ENCODE peak calls at places on chromosomes 13 and 19, in nine cellular contexts. T is stimulated activated CD8-positive, alpha-beta memory T cell treated with anti-CD3 and anti-CD28 coated beads, Interleukin-7, amount 100 ng/mL, for 24 hours; K is ovary; S is T-cell; H is dermis blood vessel endothelial cell; F is NCI-H1436; J is glutamatergic neuron; B is NCI-H2171; A is retinal pigment epithelial cell. G is an unnamed sample.

GRCh38 chr19:46376241-46377153 is 29.6 kb downstream of the PPP5C start:
- DNase-seq in T (no peak), K (no peak), S (no peak), H (no peak), F (no peak), J (no peak), B (no peak), A (no peak), G (no peak)

GRCh38 chr19:15618321-15618720 is 3.3 kb downstream of the CYP4F8 start:
- DNase-seq in T (no peak), K (no peak), S (no peak), H (no peak), F (no peak), J (no peak), B (no peak), A (no peak), G (no peak)

GRCh38 chr19:4583961-4584669 is 24.6 kb upstream of the SEMA6B start:
- DNase-seq in T (no peak), K (no peak), S (no peak), H (peak; percentile 69), F (no peak), J (peak; percentile 84), B (no peak), A (no peak), G (no peak)

GRCh38 chr19:10390652-10391286 is 10.4 kb upstream of the TYK2 start:
- DNase-seq in T (no peak), K (peak; percentile 55), S (no peak), H (peak; percentile 90), F (peak; percentile 84), J (peak; percentile 67), B (peak; percentile 70), A (no peak), G (no peak)

GRCh38 chr13:89458456-89458855 is 1787.3 kb downstream of the SLITRK5 start:
- DNase-seq in T (no peak), K (no peak), S (no peak), H (no peak), F (no peak), J (no peak), B (no peak), A (no peak), G (no peak)

GRCh38 chr13:60370343-60370742 is 26.7 kb upstream of the TDRD3 start:
- DNase-seq in T (no peak), K (no peak), S (no peak), H (no peak), F (no peak), J (no peak), B (no peak), A (no peak), G (no peak)

GRCh38 chr13:97257800-97258799 is 36.0 kb downstream of the MBNL2 start:
- DNase-seq in T (no peak), K (peak; percentile 48), S (no peak), H (peak; percentile 99), F (no peak), J (peak; percentile 30), B (no peak), A (peak; percentile 86), G (no peak)

GRCh38 chr19:53076984-53077383 is 26.2 kb downstream of the ZNF160 start:
- DNase-seq in T (no peak), K (peak; percentile 25), S (no peak), H (peak; percentile 87), F (no peak), J (peak; percentile 83), B (no peak), A (peak; percentile 7), G (no peak)

GRCh38 chr19:7442423-7442822 is 46.4 kb downstream of the PEX11G start:
- DNase-seq in T (no peak), K (no peak), S (no peak), H (peak; percentile 40), F (peak; percentile 42), J (no peak), B (no peak), A (no peak), G (no peak)

GRCh38 chr13:66665991-66666390 is 564.1 kb downstream of the PCDH9 start:
- DNase-seq in T (no peak), K (no peak), S (no peak), H (peak; percentile 71), F (no peak), J (peak; percentile 26), B (peak; percentile 16), A (peak; percentile 85), G (peak; percentile 42)

GRCh38 chr13:25281193-25281936 is 5.9 kb downstream of the MTMR6 start:
- DNase-seq in T (no peak), K (no peak), S (no peak), H (no peak), F (no peak), J (no peak), B (no peak), A (no peak), G (no peak)

GRCh38 chr19:5122121-5122400 is 153.1 kb downstream of the KDM4B start:
- DNase-seq in T (no peak), K (no peak), S (no peak), H (no peak), F (no peak), J (no peak), B (no peak), A (no peak), G (no peak)

GRCh38 chr13:25699600-25699999 is 327.8 kb downstream of the ATP8A2 start:
- DNase-seq in T (no peak), K (no peak), S (no peak), H (no peak), F (no peak), J (no peak), B (no peak), A (no peak), G (no peak)

GRCh38 chr19:18853755-18854427 is 22.1 kb downstream of the UPF1 start:
- DNase-seq in T (no peak), K (no peak), S (no peak), H (no peak), F (no peak), J (no peak), B (no peak), A (no peak), G (no peak)

GRCh38 chr19:13262450-13262849 is 112.2 kb downstream of the IER2 start:
- DNase-seq in T (no peak), K (no peak), S (no peak), H (peak; percentile 74), F (no peak), J (no peak), B (peak; percentile 48), A (peak; percentile 14), G (peak; percentile 25)

GRCh38 chr19:37988758-37989635 is 82.0 kb downstream of the SIPA1L3 start:
- DNase-seq in T (no peak), K (no peak), S (no peak), H (no peak), F (no peak), J (no peak), B (no peak), A (no peak), G (no peak)

GRCh38 chr13:25876256-25876655 is 175.6 kb downstream of the SHISA2 start:
- DNase-seq in T (no peak), K (no peak), S (no peak), H (no peak), F (no peak), J (no peak), B (no peak), A (no peak), G (no peak)

GRCh38 chr13:35614666-35615065 is 138.2 kb upstream of the MAB21L1 start:
- DNase-seq in T (no peak), K (no peak), S (no peak), H (no peak), F (no peak), J (no peak), B (no peak), A (no peak), G (no peak)

GRCh38 chr19:50379602-50380001 is 3.3 kb downstream of the NR1H2 start:
- DNase-seq in T (no peak), K (no peak), S (no peak), H (no peak), F (no peak), J (no peak), B (no peak), A (no peak), G (no peak)

GRCh38 chr19:10074153-10074552 is 12.0 kb upstream of the SHFL start:
- DNase-seq in T (no peak), K (no peak), S (peak; percentile 11), H (peak; percentile 57), F (no peak), J (no peak), B (no peak), A (no peak), G (no peak)

GRCh38 chr19:35596366-35596999 is 10.5 kb downstream of the PMIS2 start:
- DNase-seq in T (no peak), K (no peak), S (no peak), H (peak; percentile 19), F (no peak), J (no peak), B (no peak), A (no peak), G (no peak)

GRCh38 chr13:105979131-105979530 is 556.3 kb downstream of the EFNB2 start:
- DNase-seq in T (no peak), K (no peak), S (no peak), H (no peak), F (no peak), J (no peak), B (no peak), A (no peak), G (no peak)

GRCh38 chr13:73325351-73326214 is 266.8 kb downstream of the KLF5 start:
- DNase-seq in T (no peak), K (no peak), S (no peak), H (peak; percentile 18), F (no peak), J (no peak), B (no peak), A (no peak), G (no peak)

GRCh38 chr13:87925006-87925405 is 253.8 kb downstream of the SLITRK5 start:
- DNase-seq in T (no peak), K (no peak), S (no peak), H (no peak), F (no peak), J (no peak), B (no peak), A (no peak), G (no peak)

G was measured in NCI-H524 treated with DMSO at 0.1 percent for 48 hours.